ENCODE peak calls at places on chromosome 14, in nine cellular contexts. W, E, D, R, H, P, K, X and S are unnamed samples.

GRCh38 chr14:100450736-100451135 is 127.6 kb downstream of the SLC25A47 start:
- DNase-seq in W (no peak), E (no peak), D (no peak), R (no peak), H (no peak), P (no peak), K (no peak), X (no peak), S (no peak)

GRCh38 chr14:84228702-84229101 is 1301.2 kb upstream of the FLRT2 start:
- DNase-seq in W (no peak), E (no peak), D (no peak), R (no peak), H (no peak), P (no peak), K (no peak), X (no peak), S (no peak)

GRCh38 chr14:105087963-105088811 is 23.0 kb upstream of the GPR132 start:
- DNase-seq in W (no peak), E (no peak), D (peak), R (no peak), H (peak), P (peak), K (no peak), X (peak), S (peak)

GRCh38 chr14:21617614-21618013 is 17.1 kb downstream of the OR10G2 start:
- DNase-seq in W (no peak), E (no peak), D (no peak), R (no peak), H (no peak), P (no peak), K (no peak), X (no peak), S (no peak)

GRCh38 chr14:101315802-101316296 is 245.4 kb upstream of the DIO3 start:
- DNase-seq in W (peak), E (peak), D (no peak), R (no peak), H (no peak), P (no peak), K (no peak), X (no peak), S (no peak)

GRCh38 chr14:90654831-90655276 is 161.4 kb downstream of the TTC7B start:
- DNase-seq in W (no peak), E (no peak), D (peak), R (no peak), H (no peak), P (no peak), K (no peak), X (no peak), S (no peak)

GRCh38 chr14:72513994-72514659 is 379.8 kb downstream of the DPF3 start:
- DNase-seq in W (peak), E (peak), D (no peak), R (no peak), H (no peak), P (no peak), K (peak), X (no peak), S (peak)

GRCh38 chr14:22558221-22558913 is 30.7 kb downstream of the DAD1 start:
- DNase-seq in W (no peak), E (peak), D (peak), R (no peak), H (no peak), P (no peak), K (no peak), X (peak), S (no peak)

GRCh38 chr14:97887690-97888089 is 1090.5 kb downstream of the VRK1 start:
- DNase-seq in W (no peak), E (no peak), D (no peak), R (no peak), H (no peak), P (no peak), K (no peak), X (no peak), S (no peak)

GRCh38 chr14:104895207-104895785 is 29.4 kb upstream of the PLD4 start:
- DNase-seq in W (no peak), E (no peak), D (no peak), R (no peak), H (peak), P (no peak), K (no peak), X (no peak), S (no peak)

GRCh38 chr14:69300601-69301221 is 40.8 kb downstream of the GALNT16 start:
- DNase-seq in W (no peak), E (no peak), D (no peak), R (no peak), H (no peak), P (peak), K (no peak), X (peak), S (no peak)

GRCh38 chr14:69101331-69101826 is 51.5 kb downstream of the DCAF5 start:
- DNase-seq in W (peak), E (peak), D (no peak), R (peak), H (no peak), P (no peak), K (no peak), X (no peak), S (peak)

GRCh38 chr14:71932229-71932951 is at the start of gene RGS6:
- DNase-seq in W (peak), E (no peak), D (peak), R (peak), H (peak), P (no peak), K (no peak), X (no peak), S (peak)

GRCh38 chr14:74945852-74946658 is 9.3 kb downstream of the PGF start:
- DNase-seq in W (peak), E (peak), D (peak), R (peak), H (peak), P (no peak), K (no peak), X (peak), S (peak)

GRCh38 chr14:105865904-105866840 is 339.8 kb downstream of the TMEM121 start:
- DNase-seq in W (no peak), E (no peak), D (peak), R (no peak), H (peak), P (peak), K (no peak), X (peak), S (peak)

GRCh38 chr14:29858299-29858698 is 69.3 kb downstream of the PRKD1 start:
- DNase-seq in W (no peak), E (no peak), D (no peak), R (no peak), H (no peak), P (no peak), K (no peak), X (no peak), S (no peak)

GRCh38 chr14:91317381-91318313 is 73.1 kb upstream of the GPR68 start:
- DNase-seq in W (no peak), E (no peak), D (peak), R (peak), H (peak), P (no peak), K (no peak), X (peak), S (no peak)

GRCh38 chr14:72420749-72421452 is 473.0 kb downstream of the DPF3 start:
- DNase-seq in W (peak), E (peak), D (no peak), R (peak), H (peak), P (peak), K (peak), X (no peak), S (peak)

GRCh38 chr14:66495214-66496098 is 9.3 kb downstream of the CCDC196 start:
- DNase-seq in W (peak), E (peak), D (no peak), R (peak), H (peak), P (no peak), K (no peak), X (no peak), S (peak)

GRCh38 chr14:63209160-63209559 is 4.9 kb downstream of the RHOJ start:
- DNase-seq in W (no peak), E (no peak), D (no peak), R (no peak), H (no peak), P (no peak), K (no peak), X (no peak), S (no peak)

GRCh38 chr14:73180385-73180805 is 44.1 kb downstream of the PSEN1 start:
- DNase-seq in W (no peak), E (no peak), D (no peak), R (no peak), H (no peak), P (no peak), K (no peak), X (no peak), S (no peak)

GRCh38 chr14:69581316-69581935 is 6.8 kb upstream of the CCDC177 start:
- DNase-seq in W (no peak), E (no peak), D (no peak), R (no peak), H (no peak), P (no peak), K (no peak), X (no peak), S (no peak)

GRCh38 chr14:88189040-88189839 is 133.8 kb downstream of the KCNK10 start:
- DNase-seq in W (peak), E (peak), D (no peak), R (peak), H (peak), P (no peak), K (peak), X (no peak), S (peak)

GRCh38 chr14:38098074-38098846 is 109.4 kb upstream of the SSTR1 start:
- DNase-seq in W (no peak), E (no peak), D (no peak), R (no peak), H (no peak), P (no peak), K (no peak), X (no peak), S (no peak)

GRCh38 chr14:92397140-92397815 is 74.3 kb downstream of the SLC24A4 start:
- DNase-seq in W (peak), E (no peak), D (no peak), R (no peak), H (no peak), P (no peak), K (peak), X (no peak), S (no peak)

GRCh38 chr14:99158150-99158549 is 113.8 kb downstream of the BCL11B start:
- DNase-seq in W (no peak), E (no peak), D (no peak), R (no peak), H (no peak), P (peak), K (no peak), X (no peak), S (no peak)

GRCh38 chr14:89336338-89336737 is 80.7 kb downstream of the FOXN3 start:
- DNase-seq in W (no peak), E (peak), D (no peak), R (no peak), H (no peak), P (no peak), K (no peak), X (no peak), S (no peak)

GRCh38 chr14:66468778-66469367 is 17.3 kb upstream of the CCDC196 start:
- DNase-seq in W (no peak), E (no peak), D (no peak), R (no peak), H (no peak), P (no peak), K (no peak), X (no peak), S (no peak)

GRCh38 chr14:57492859-57493258 is 798 bp downstream of the CCDC198 start:
- DNase-seq in W (no peak), E (no peak), D (no peak), R (no peak), H (no peak), P (no peak), K (no peak), X (no peak), S (no peak)

GRCh38 chr14:66923251-66923650 is 266.0 kb upstream of the GARIN2 start:
- DNase-seq in W (no peak), E (no peak), D (no peak), R (no peak), H (no peak), P (no peak), K (no peak), X (no peak), S (no peak)

GRCh38 chr14:65387171-65387570 is 25.4 kb upstream of the FUT8 start:
- DNase-seq in W (no peak), E (no peak), D (no peak), R (no peak), H (no peak), P (no peak), K (no peak), X (no peak), S (no peak)

GRCh38 chr14:104724407-104724980 is 465 bp downstream of the ADSS1 start:
- DNase-seq in W (no peak), E (peak), D (no peak), R (no peak), H (peak), P (no peak), K (no peak), X (no peak), S (peak)

GRCh38 chr14:76502219-76502618 is 126.3 kb downstream of the ESRRB start:
- DNase-seq in W (no peak), E (no peak), D (no peak), R (no peak), H (no peak), P (no peak), K (no peak), X (no peak), S (no peak)

GRCh38 chr14:64880382-64881121 is 845 bp upstream of the SPTB start:
- DNase-seq in W (peak), E (peak), D (peak), R (peak), H (peak), P (no peak), K (no peak), X (peak), S (peak)

GRCh38 chr14:94936901-94937321 is 167.0 kb upstream of the GSC start:
- DNase-seq in W (no peak), E (no peak), D (peak), R (no peak), H (peak), P (no peak), K (no peak), X (no peak), S (peak)

DNA sequence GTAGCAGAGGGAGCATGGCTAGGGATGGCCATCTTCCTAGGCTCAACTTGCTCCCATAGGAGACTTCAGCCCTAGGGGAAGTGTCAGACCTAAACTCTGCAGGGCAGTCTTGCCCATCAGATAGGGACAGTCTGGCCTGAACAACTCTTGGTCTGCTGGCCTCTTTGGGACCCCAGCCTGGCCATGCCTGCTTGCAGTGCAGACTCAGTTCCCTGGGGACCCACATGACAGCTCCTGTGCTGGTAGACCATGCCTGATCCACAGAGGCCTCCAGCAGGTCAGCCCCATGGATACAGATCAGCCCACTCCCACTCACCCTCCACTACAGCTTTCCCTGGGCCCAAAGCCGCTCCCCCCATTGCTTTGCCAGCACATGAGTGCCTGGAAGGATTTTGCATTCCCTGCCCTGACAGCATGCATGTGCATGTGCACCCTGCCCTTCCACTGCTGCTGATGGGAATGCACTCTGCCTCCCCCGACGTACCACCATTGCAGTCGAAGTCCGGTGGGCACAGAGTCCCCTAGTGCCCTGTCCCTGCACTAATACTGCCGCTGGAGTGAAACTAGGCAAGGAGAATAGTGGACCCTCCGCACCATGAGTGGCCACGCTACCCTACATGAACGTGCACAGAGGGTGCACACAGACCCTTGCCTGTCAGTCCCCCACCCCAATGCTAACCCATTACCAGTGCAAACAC is 841.4 kb downstream of the FSCB start:
- DNase-seq in W (no peak), E (no peak), D (peak), R (no peak), H (no peak), P (no peak), K (no peak), X (peak), S (no peak)
- TF ChIP-seq POLR2AphosphoS5 in W (no peak), E (no peak), D (no peak), R (no peak), H (no peak), P (no peak), K (no peak), X (no peak), S (no peak)

GRCh38 chr14:102732924-102733323 is 44.3 kb upstream of the TRAF3 start:
- DNase-seq in W (no peak), E (no peak), D (no peak), R (no peak), H (no peak), P (no peak), K (no peak), X (peak), S (no peak)

GRCh38 chr14:102731871-102732800 is 45.1 kb upstream of the TRAF3 start:
- DNase-seq in W (no peak), E (no peak), D (no peak), R (no peak), H (no peak), P (no peak), K (no peak), X (no peak), S (no peak)

GRCh38 chr14:102729268-102729667 is 48.0 kb upstream of the TRAF3 start:
- DNase-seq in W (no peak), E (no peak), D (no peak), R (no peak), H (no peak), P (no peak), K (no peak), X (no peak), S (no peak)

GRCh38 chr14:102729825-102730224 is 47.4 kb upstream of the TRAF3 start:
- DNase-seq in W (no peak), E (no peak), D (no peak), R (no peak), H (no peak), P (no peak), K (no peak), X (no peak), S (no peak)

GRCh38 chr14:102731101-102731870 is 46.0 kb upstream of the TRAF3 start:
- DNase-seq in W (no peak), E (no peak), D (no peak), R (no peak), H (no peak), P (no peak), K (no peak), X (no peak), S (no peak)
- TF ChIP-seq POLR2AphosphoS5 in W (no peak), E (no peak), D (no peak), R (no peak), H (no peak), P (no peak), K (no peak), X (peak), S (no peak)

GRCh38 chr14:39097159-39097558 is 5.9 kb downstream of the SEC23A start:
- DNase-seq in W (no peak), E (peak), D (no peak), R (no peak), H (no peak), P (no peak), K (no peak), X (no peak), S (no peak)

GRCh38 chr14:39099748-39100147 is 3.3 kb downstream of the SEC23A start:
- DNase-seq in W (no peak), E (no peak), D (no peak), R (no peak), H (no peak), P (no peak), K (no peak), X (no peak), S (no peak)

GRCh38 chr14:39107624-39108023 is 4.6 kb upstream of the SEC23A start:
- DNase-seq in W (no peak), E (peak), D (no peak), R (no peak), H (no peak), P (no peak), K (no peak), X (no peak), S (peak)

GRCh38 chr14:39102969-39103957 is at the start of gene SEC23A:
- DNase-seq in W (peak), E (peak), D (peak), R (peak), H (peak), P (peak), K (no peak), X (peak), S (peak)

GRCh38 chr14:39102265-39102968 is 618 bp downstream of the SEC23A start:
- DNase-seq in W (no peak), E (peak), D (no peak), R (peak), H (peak), P (no peak), K (no peak), X (no peak), S (no peak)
- TF ChIP-seq POLR2AphosphoS5 in W (no peak), E (no peak), D (no peak), R (no peak), H (peak), P (no peak), K (no peak), X (no peak), S (no peak)

DNA sequence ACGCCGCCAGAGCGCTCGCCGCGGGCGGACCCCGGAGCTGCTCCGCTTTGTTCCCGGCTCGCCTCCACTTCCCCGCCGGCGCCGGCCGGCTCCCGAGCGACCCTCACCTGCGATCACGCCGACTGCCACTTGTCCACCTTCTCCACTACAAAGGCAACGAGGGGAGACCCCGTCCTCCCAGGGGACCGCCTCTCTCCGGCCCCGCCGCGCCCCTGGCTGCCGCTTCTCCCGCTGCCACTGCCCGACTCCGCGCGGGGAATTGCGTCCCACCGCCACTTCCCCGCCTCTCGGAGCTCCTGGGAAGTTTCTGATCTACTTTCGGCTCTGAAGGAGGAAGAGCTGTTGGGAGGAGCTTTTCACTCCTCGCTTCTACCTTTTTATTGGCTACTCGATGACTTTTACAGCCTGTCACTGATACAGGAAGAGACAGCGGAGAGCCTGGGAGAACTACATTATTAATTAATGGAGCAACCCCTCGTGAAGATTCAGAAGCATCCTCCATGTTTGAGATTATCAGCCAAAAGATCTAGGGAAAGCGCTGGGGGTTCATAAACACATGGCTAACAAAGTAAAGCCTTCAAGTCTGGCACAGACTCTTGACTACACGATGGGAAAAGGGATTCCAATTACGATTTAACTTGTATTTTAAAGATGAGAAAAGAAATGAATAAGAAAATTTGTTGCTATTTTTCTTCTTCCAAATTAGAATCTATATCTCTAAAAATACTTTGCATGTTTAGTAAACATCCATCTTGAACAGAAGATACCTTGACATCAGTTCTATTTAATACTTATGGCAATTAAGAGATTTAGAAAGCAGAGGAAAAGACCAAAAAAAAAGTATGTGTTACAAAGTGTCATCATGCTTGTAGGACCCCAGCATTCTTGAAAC is at the start of gene BAZ1A:
- DNase-seq in W (peak), E (peak), D (peak), R (peak), H (peak), P (peak), K (no peak), X (peak), S (peak)
- TF ChIP-seq POLR2AphosphoS5 in W (peak), E (peak), D (peak), R (peak), H (peak), P (peak), K (peak), X (peak), S (peak)